ENCODE peak calls at places on chromosomes 13 and 19, in four cellular contexts. One of them, this sample, is unnamed.
A peak's percentile ranks its signal among the peaks of the same experiment; 100 is the strongest.

GRCh38 chr13:95920485-95920884 is 132.7 kb downstream of the UGGT2 start:
- DNase-seq in cardiac fibroblast: no peak
- DNase-seq in progenitor cell of endocrine pancreas: no peak
- DNase-seq in osteocyte: no peak
- DNase-seq in this sample: no peak

GRCh38 chr19:45440873-45441654 is 17.3 kb upstream of the ERCC1 start:
- DNase-seq in cardiac fibroblast: peak; percentile 52
- DNase-seq in progenitor cell of endocrine pancreas: no peak
- DNase-seq in osteocyte: no peak
- DNase-seq in this sample: no peak

GRCh38 chr13:82963466-82963865 is 918.8 kb downstream of the SLITRK1 start:
- DNase-seq in cardiac fibroblast: peak; percentile 45
- DNase-seq in progenitor cell of endocrine pancreas: no peak
- DNase-seq in osteocyte: no peak
- DNase-seq in this sample: no peak

GRCh38 chr19:54190942-54191670 is at the start of gene TSEN34:
- DNase-seq in cardiac fibroblast: peak; percentile 53
- DNase-seq in progenitor cell of endocrine pancreas: peak; percentile 82
- DNase-seq in osteocyte: peak; percentile 95
- DNase-seq in this sample: peak; percentile 96

GRCh38 chr13:100491164-100491847 is 97.3 kb downstream of the GGACT start:
- DNase-seq in cardiac fibroblast: peak; percentile 81
- DNase-seq in progenitor cell of endocrine pancreas: no peak
- DNase-seq in osteocyte: no peak
- DNase-seq in this sample: no peak

GRCh38 chr19:56015756-56016155 is 29.2 kb downstream of the NLRP5 start:
- DNase-seq in cardiac fibroblast: peak; percentile 19
- DNase-seq in progenitor cell of endocrine pancreas: no peak
- DNase-seq in osteocyte: no peak
- DNase-seq in this sample: no peak

GRCh38 chr19:58044391-58044790 is 10.6 kb downstream of the ZSCAN1 start:
- DNase-seq in cardiac fibroblast: no peak
- DNase-seq in progenitor cell of endocrine pancreas: no peak
- DNase-seq in osteocyte: no peak
- DNase-seq in this sample: no peak

GRCh38 chr19:39150235-39150634 is 24.6 kb downstream of the PAK4 start:
- DNase-seq in cardiac fibroblast: no peak
- DNase-seq in progenitor cell of endocrine pancreas: no peak
- DNase-seq in osteocyte: no peak
- DNase-seq in this sample: no peak

GRCh38 chr13:112616586-112617381 is 28.8 kb upstream of the TUBGCP3 start:
- DNase-seq in cardiac fibroblast: peak; percentile 61
- DNase-seq in progenitor cell of endocrine pancreas: no peak
- DNase-seq in osteocyte: peak; percentile 65
- DNase-seq in this sample: no peak

GRCh38 chr19:10499550-10500246 is 3.5 kb downstream of the KEAP1 start:
- DNase-seq in cardiac fibroblast: no peak
- DNase-seq in progenitor cell of endocrine pancreas: no peak
- DNase-seq in osteocyte: no peak
- DNase-seq in this sample: no peak

GRCh38 chr13:94656766-94657165 is 55.1 kb downstream of the GPR180 start:
- DNase-seq in cardiac fibroblast: peak; percentile 92
- DNase-seq in progenitor cell of endocrine pancreas: no peak
- DNase-seq in osteocyte: no peak
- DNase-seq in this sample: no peak

GRCh38 chr19:50998061-50998460 is 3.3 kb downstream of the KLK8 start:
- DNase-seq in cardiac fibroblast: no peak
- DNase-seq in progenitor cell of endocrine pancreas: no peak
- DNase-seq in osteocyte: no peak
- DNase-seq in this sample: no peak

GRCh38 chr19:50998686-50999085 is 2.7 kb downstream of the KLK8 start:
- DNase-seq in cardiac fibroblast: no peak
- DNase-seq in progenitor cell of endocrine pancreas: no peak
- DNase-seq in osteocyte: no peak
- DNase-seq in this sample: no peak

GRCh38 chr19:50992666-50993035 is 8.8 kb downstream of the KLK8 start:
- DNase-seq in cardiac fibroblast: no peak
- DNase-seq in progenitor cell of endocrine pancreas: no peak
- DNase-seq in osteocyte: no peak
- DNase-seq in this sample: no peak

GRCh38 chr19:50994129-50994528 is 7.3 kb downstream of the KLK8 start:
- DNase-seq in cardiac fibroblast: peak; percentile 7
- DNase-seq in progenitor cell of endocrine pancreas: no peak
- DNase-seq in osteocyte: no peak
- DNase-seq in this sample: no peak
- TF ChIP-seq CTCF in cardiac fibroblast: no peak
- TF ChIP-seq CTCF in progenitor cell of endocrine pancreas: no peak
- TF ChIP-seq CTCF in osteocyte: no peak
- TF ChIP-seq CTCF in this sample: no peak

GRCh38 chr13:86741762-86742285 is 929.3 kb upstream of the SLITRK5 start:
- DNase-seq in cardiac fibroblast: no peak
- DNase-seq in progenitor cell of endocrine pancreas: no peak
- DNase-seq in osteocyte: no peak
- DNase-seq in this sample: no peak
- TF ChIP-seq CTCF in cardiac fibroblast: no peak
- TF ChIP-seq CTCF in progenitor cell of endocrine pancreas: peak; percentile 27
- TF ChIP-seq CTCF in osteocyte: no peak
- TF ChIP-seq CTCF in this sample: peak; percentile 46

GRCh38 chr19:18644144-18645034 is 7.6 kb downstream of the KLHL26 start:
- DNase-seq in cardiac fibroblast: peak; percentile 43
- DNase-seq in progenitor cell of endocrine pancreas: no peak
- DNase-seq in osteocyte: no peak
- DNase-seq in this sample: no peak
- TF ChIP-seq CTCF in cardiac fibroblast: no peak
- TF ChIP-seq CTCF in progenitor cell of endocrine pancreas: no peak
- TF ChIP-seq CTCF in osteocyte: no peak
- TF ChIP-seq CTCF in this sample: peak; percentile 17

GRCh38 chr13:24865158-24865557 is 101.2 kb downstream of the RNF17 start:
- DNase-seq in cardiac fibroblast: peak; percentile 40
- DNase-seq in progenitor cell of endocrine pancreas: no peak
- DNase-seq in osteocyte: no peak
- DNase-seq in this sample: no peak
- TF ChIP-seq CTCF in cardiac fibroblast: peak; percentile 10
- TF ChIP-seq CTCF in progenitor cell of endocrine pancreas: no peak
- TF ChIP-seq CTCF in osteocyte: peak; percentile 31
- TF ChIP-seq CTCF in this sample: peak; percentile 69

GRCh38 chr19:35618857-35619256 is 6.3 kb downstream of the HAUS5 start:
- DNase-seq in cardiac fibroblast: no peak
- DNase-seq in progenitor cell of endocrine pancreas: no peak
- DNase-seq in osteocyte: no peak
- DNase-seq in this sample: no peak
- TF ChIP-seq CTCF in cardiac fibroblast: no peak
- TF ChIP-seq CTCF in progenitor cell of endocrine pancreas: no peak
- TF ChIP-seq CTCF in osteocyte: no peak
- TF ChIP-seq CTCF in this sample: peak; percentile 9

This sample was measured in chondrocyte.